ENCODE peak calls at places on chromosomes 1 and 21, in eight cellular contexts. B is neural crest cell, H is foreskin fibroblast, E is prostate gland, I is upper lobe of right lung, P is hepatocyte, W is AG04450, D is astrocyte of the spinal cord. K is an unnamed sample.

GRCh38 chr1:84907095-84907827 is 14.3 kb upstream of the LPAR3 start:
- DNase-seq in B (no peak), H (peak), E (no peak), I (no peak), P (no peak), W (no peak), D (no peak), K (no peak)

GRCh38 chr1:167671727-167672511 is 41.9 kb downstream of the RCSD1 start:
- DNase-seq in B (no peak), H (no peak), E (no peak), I (no peak), P (no peak), W (no peak), D (no peak), K (no peak)

GRCh38 chr1:218985424-218985823 is 188.3 kb upstream of the LYPLAL1 start:
- DNase-seq in B (no peak), H (no peak), E (no peak), I (no peak), P (no peak), W (no peak), D (no peak), K (peak)

GRCh38 chr1:192477630-192478029 is 97.9 kb upstream of the RGS1 start:
- DNase-seq in B (no peak), H (no peak), E (no peak), I (no peak), P (peak), W (no peak), D (peak), K (no peak)

GRCh38 chr1:53593758-53594380 is 134.7 kb downstream of the DMRTB1 start:
- DNase-seq in B (peak), H (no peak), E (no peak), I (peak), P (peak), W (no peak), D (no peak), K (no peak)

GRCh38 chr1:167630568-167631385 is 745 bp downstream of the RCSD1 start:
- DNase-seq in B (no peak), H (no peak), E (no peak), I (no peak), P (no peak), W (no peak), D (no peak), K (no peak)

GRCh38 chr1:231927431-231927830 is 300.8 kb downstream of the DISC1 start:
- DNase-seq in B (no peak), H (no peak), E (no peak), I (no peak), P (no peak), W (no peak), D (no peak), K (no peak)

GRCh38 chr1:221692643-221693042 is 49.2 kb downstream of the DUSP10 start:
- DNase-seq in B (no peak), H (no peak), E (no peak), I (no peak), P (no peak), W (no peak), D (no peak), K (no peak)

GRCh38 chr1:152191711-152192110 is 32.3 kb downstream of the HRNR start:
- DNase-seq in B (no peak), H (no peak), E (peak), I (no peak), P (no peak), W (no peak), D (no peak), K (no peak)
- TF ChIP-seq CTCF in B (no peak), H (no peak), E (no peak), I (no peak), P (no peak), W (no peak), D (no peak), K (no peak)

GRCh38 chr21:46094401-46095105 is 3.4 kb upstream of the COL6A2 start:
- DNase-seq in B (no peak), H (no peak), E (no peak), I (peak), P (no peak), W (no peak), D (no peak), K (no peak)

GRCh38 chr21:46096596-46096981 is 1.3 kb upstream of the COL6A2 start:
- DNase-seq in B (no peak), H (no peak), E (no peak), I (no peak), P (no peak), W (no peak), D (no peak), K (no peak)

GRCh38 chr21:46093668-46094400 is 4.1 kb upstream of the COL6A2 start:
- DNase-seq in B (no peak), H (no peak), E (peak), I (peak), P (no peak), W (no peak), D (no peak), K (no peak)

GRCh38 chr21:46095814-46096595 is 1.9 kb upstream of the COL6A2 start:
- DNase-seq in B (no peak), H (no peak), E (peak), I (peak), P (no peak), W (no peak), D (no peak), K (no peak)

DNA sequence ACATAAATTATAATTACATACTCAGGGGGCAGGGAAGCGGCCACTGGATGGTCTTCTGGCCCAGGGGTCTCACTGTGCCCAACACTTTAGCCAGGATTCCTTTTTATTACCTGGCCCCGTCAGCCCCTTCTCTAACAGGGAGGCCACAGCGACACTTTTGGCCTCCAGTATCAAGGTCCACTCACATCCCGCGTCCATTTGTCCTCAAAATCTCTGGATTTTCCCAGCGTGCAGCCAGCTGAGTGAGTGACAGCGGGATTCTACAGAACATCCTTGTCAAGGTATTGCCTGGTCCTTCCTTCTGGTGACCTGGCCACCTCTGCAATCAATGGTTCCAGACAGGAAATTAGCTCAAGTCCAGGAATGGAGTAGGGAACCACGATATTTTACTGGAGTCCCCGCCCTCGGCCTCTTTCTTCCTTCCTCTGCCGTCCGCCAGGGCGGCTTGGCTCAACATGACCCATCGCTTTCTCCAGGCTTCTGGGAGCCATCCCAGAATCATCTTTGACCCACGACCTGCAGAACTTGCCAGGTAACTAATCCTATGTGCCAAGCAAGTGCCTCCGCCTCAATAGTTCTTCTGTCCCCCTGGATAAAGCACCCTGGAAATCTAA is 2.7 kb upstream of the COL6A2 start:
- DNase-seq in B (no peak), H (no peak), E (no peak), I (peak), P (no peak), W (no peak), D (no peak), K (no peak)
- TF ChIP-seq CTCF in B (no peak), H (no peak), E (no peak), I (no peak), P (no peak), W (no peak), D (no peak), K (no peak)

GRCh38 chr1:228340686-228341449 is 65.8 kb downstream of the TRIM11 start:
- DNase-seq in B (no peak), H (no peak), E (no peak), I (no peak), P (no peak), W (no peak), D (no peak), K (peak)
- TF ChIP-seq CTCF in B (peak), H (no peak), E (no peak), I (peak), P (peak), W (peak), D (peak), K (peak)

GRCh38 chr1:19372602-19373001 is 60.5 kb downstream of the SLC66A1 start:
- DNase-seq in B (no peak), H (peak), E (no peak), I (no peak), P (no peak), W (no peak), D (no peak), K (no peak)

GRCh38 chr1:19373206-19374126 is 61.3 kb downstream of the SLC66A1 start:
- DNase-seq in B (no peak), H (peak), E (no peak), I (no peak), P (no peak), W (no peak), D (no peak), K (no peak)

GRCh38 chr1:19375621-19376020 is 63.5 kb downstream of the SLC66A1 start:
- DNase-seq in B (no peak), H (no peak), E (no peak), I (no peak), P (no peak), W (no peak), D (no peak), K (no peak)

GRCh38 chr1:19374926-19375325 is 62.8 kb downstream of the SLC66A1 start:
- DNase-seq in B (no peak), H (no peak), E (no peak), I (no peak), P (no peak), W (no peak), D (no peak), K (no peak)

DNA sequence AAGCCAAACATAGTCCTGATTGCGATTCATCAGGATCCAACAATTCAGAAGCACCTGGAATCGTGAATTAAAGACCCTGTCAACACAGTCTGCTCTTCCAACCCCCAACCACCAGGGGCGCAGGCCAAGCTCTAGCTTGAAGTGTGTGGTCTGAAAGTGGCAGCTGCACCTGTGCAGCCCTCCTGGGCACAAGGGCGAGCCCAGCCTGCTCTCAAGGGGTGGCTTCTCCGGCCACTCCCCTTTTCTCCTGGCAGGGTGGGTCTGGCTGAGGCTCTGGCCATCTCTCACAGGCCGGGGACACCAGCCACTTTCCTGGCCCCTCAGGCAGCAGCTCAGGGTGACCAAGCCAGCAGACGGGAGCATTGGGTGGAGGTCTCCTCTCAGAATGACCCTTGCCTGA is 62.3 kb downstream of the SLC66A1 start:
- DNase-seq in B (peak), H (no peak), E (no peak), I (no peak), P (peak), W (no peak), D (no peak), K (no peak)
- TF ChIP-seq CTCF in B (peak), H (peak), E (peak), I (peak), P (peak), W (peak), D (peak), K (no peak)

GRCh38 chr1:18484276-18484675 is 3.5 kb downstream of the KLHDC7A start:
- DNase-seq in B (no peak), H (no peak), E (no peak), I (no peak), P (no peak), W (no peak), D (no peak), K (no peak)

GRCh38 chr1:18485227-18485626 is 4.5 kb downstream of the KLHDC7A start:
- DNase-seq in B (no peak), H (no peak), E (no peak), I (no peak), P (no peak), W (no peak), D (no peak), K (no peak)

GRCh38 chr1:18482721-18483425 is 2.1 kb downstream of the KLHDC7A start:
- DNase-seq in B (no peak), H (no peak), E (no peak), I (no peak), P (no peak), W (no peak), D (no peak), K (no peak)

GRCh38 chr1:18484726-18485125 is 4.0 kb downstream of the KLHDC7A start:
- DNase-seq in B (no peak), H (no peak), E (no peak), I (no peak), P (no peak), W (no peak), D (no peak), K (no peak)

DNA sequence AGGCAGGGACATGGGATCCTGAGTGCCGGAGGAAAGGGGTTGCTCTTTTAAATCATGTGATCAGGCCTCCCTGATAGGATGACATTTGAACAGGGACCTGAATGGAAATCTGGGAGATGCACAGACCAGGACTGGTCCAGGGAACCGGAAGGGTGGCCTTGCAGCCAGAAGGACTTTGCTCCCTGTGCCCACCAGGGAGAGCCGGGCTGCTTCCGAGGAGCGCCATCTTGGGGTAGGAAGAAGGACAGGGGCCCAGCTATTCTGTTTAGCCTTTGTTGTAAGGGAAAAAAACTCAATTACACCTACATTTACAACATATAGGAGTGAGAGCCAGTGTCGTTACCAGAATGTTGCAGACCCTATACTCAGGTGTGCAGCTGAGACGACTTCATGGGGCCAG is 5.5 kb downstream of the KLHDC7A start:
- DNase-seq in B (peak), H (no peak), E (no peak), I (no peak), P (no peak), W (no peak), D (no peak), K (peak)
- TF ChIP-seq CTCF in B (peak), H (no peak), E (no peak), I (no peak), P (peak), W (no peak), D (no peak), K (no peak)

GRCh38 chr1:245341738-245342137 is 187.0 kb downstream of the KIF26B start:
- DNase-seq in B (no peak), H (no peak), E (no peak), I (no peak), P (no peak), W (no peak), D (no peak), K (no peak)

GRCh38 chr1:245348626-245349025 is 193.8 kb downstream of the KIF26B start:
- DNase-seq in B (no peak), H (no peak), E (no peak), I (no peak), P (no peak), W (no peak), D (no peak), K (no peak)

DNA sequence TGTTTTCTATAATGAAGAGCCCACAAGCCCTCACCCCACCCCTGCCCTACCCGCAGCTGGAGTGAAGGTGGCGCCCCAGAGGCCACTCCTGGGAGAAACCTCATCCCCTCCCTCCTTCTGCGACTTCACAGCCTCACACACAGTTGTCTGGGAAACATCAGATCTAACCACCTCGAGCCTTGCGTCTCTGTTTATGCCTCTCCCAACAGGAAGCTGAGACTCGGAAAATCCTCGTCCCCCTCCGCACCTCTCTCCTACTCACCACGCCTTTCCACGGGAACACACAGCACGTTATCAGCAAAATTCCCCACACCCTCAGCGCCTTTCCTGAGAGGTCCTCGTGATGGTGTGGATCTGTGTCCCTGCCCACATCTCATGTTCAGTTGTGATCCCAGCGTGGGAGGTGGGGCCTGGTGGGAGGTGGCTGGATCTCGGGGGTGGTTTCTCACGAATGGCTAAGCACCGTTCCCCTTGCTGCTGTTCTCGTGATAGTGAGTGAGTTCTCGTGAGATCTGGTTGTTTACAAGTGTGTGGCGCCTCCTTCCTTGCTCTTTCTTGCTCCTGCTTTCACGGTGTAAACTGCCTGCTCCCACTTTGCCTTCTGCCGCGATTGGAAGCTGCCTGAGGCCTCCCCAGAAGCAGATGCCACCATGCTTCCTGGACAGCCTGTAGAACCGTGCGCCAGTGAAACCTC is 190.6 kb downstream of the KIF26B start:
- DNase-seq in B (no peak), H (no peak), E (no peak), I (no peak), P (peak), W (no peak), D (no peak), K (no peak)
- TF ChIP-seq CTCF in B (no peak), H (no peak), E (no peak), I (no peak), P (no peak), W (no peak), D (no peak), K (no peak)

DNA sequence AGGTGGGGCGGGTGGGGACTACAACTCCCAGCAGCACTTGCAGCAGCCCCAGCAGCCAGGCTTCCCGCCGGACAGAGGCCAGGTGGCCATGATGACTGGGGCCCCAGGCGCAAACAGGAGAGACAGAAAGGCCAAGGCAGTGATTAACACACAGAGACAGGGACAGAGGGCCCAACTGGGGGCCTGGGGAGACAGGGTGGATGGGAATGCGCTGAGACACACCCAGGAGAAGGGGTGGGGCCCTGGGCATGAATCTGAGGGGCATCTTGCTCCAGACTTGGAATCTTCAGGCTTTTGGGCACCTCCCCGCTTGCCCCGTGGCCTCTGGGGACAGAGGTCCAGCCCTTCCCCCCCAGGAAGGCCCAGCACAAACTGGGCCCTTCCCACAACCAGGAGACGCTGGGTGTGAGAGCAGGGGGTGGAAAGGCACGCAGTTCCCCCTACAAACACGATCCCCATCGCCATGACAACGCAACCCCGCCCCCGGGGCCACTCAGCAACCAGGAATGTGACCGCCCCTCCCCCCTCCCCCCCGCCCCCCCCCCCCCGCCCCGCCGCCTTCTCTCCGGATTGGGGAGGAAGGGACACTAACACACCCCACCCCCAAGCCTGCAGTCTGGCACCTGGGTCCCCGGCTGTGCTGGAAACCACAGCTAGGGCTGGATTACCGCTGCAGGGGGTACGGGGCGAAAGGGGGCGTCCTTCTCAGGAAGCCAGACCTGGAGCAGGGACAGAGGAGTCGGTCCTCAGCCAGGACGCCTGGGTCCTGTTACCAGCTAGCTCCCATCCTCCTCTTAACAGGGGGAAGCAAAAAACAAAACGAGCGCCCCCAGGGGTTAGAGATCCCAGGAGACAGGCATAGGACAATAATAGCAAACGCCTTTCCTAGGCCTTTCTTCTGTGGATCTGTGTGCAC is 4.5 kb downstream of the HDGF start:
- DNase-seq in B (peak), H (peak), E (peak), I (peak), P (peak), W (peak), D (peak), K (peak)
- TF ChIP-seq CTCF in B (peak), H (peak), E (peak), I (peak), P (peak), W (peak), D (peak), K (no peak)

GRCh38 chr21:35051287-35051818 is 2.3 kb upstream of the RUNX1 start:
- DNase-seq in B (peak), H (peak), E (peak), I (peak), P (peak), W (no peak), D (peak), K (peak)
- TF ChIP-seq CTCF in B (peak), H (peak), E (peak), I (peak), P (peak), W (peak), D (peak), K (peak)

GRCh38 chr1:1573843-1574720 is 581 bp downstream of the SSU72 start:
- DNase-seq in B (peak), H (peak), E (peak), I (peak), P (peak), W (no peak), D (peak), K (peak)
- TF ChIP-seq CTCF in B (peak), H (no peak), E (peak), I (peak), P (peak), W (peak), D (peak), K (no peak)

GRCh38 chr1:67648582-67649326 is 36.2 kb upstream of the GADD45A start:
- DNase-seq in B (no peak), H (no peak), E (no peak), I (no peak), P (no peak), W (no peak), D (no peak), K (no peak)
- TF ChIP-seq CTCF in B (no peak), H (no peak), E (no peak), I (no peak), P (no peak), W (no peak), D (no peak), K (no peak)